ENCODE peak calls at places on chromosomes 13 and 19, in nine cellular contexts. H is RPMI7951; Q is MCF 10A; D is osteocyte; O is LoVo; F is stimulated activated CD8-positive, alpha-beta memory T cell treated with anti-CD3 and anti-CD28 coated beads, Interleukin-2, amount 100 ng/mL, for 48 hours; A is lung; G is AG04450; M is AG10803. L is an unnamed sample.

GRCh38 chr19:41792513-41793413 is 3.6 kb upstream of the CEACAM3 start:
- DNase-seq in H (peak), Q (peak), D (no peak), O (no peak), F (peak), A (peak), G (no peak), M (peak), L (peak)

GRCh38 chr13:21637296-21637695 is 33.3 kb upstream of the MICU2 start:
- DNase-seq in H (peak), Q (peak), D (no peak), O (peak), F (peak), A (peak), G (no peak), M (no peak), L (no peak)

GRCh38 chr13:73061478-73062275 is 2.9 kb downstream of the KLF5 start:
- DNase-seq in H (no peak), Q (peak), D (no peak), O (no peak), F (no peak), A (no peak), G (no peak), M (peak), L (no peak)

GRCh38 chr13:111639196-111639705 is 318.8 kb downstream of the TEX29 start:
- DNase-seq in H (no peak), Q (no peak), D (peak), O (no peak), F (no peak), A (no peak), G (no peak), M (no peak), L (no peak)

GRCh38 chr19:32164384-32164992 is 180.9 kb upstream of the ZNF507 start:
- DNase-seq in H (no peak), Q (no peak), D (peak), O (no peak), F (no peak), A (no peak), G (no peak), M (no peak), L (no peak)

GRCh38 chr19:15142313-15142712 is 35.1 kb downstream of the SYDE1 start:
- DNase-seq in H (no peak), Q (no peak), D (no peak), O (no peak), F (no peak), A (no peak), G (no peak), M (no peak), L (no peak)

GRCh38 chr13:114203536-114203935 is 24.5 kb downstream of the CFAP97D2 start:
- DNase-seq in H (no peak), Q (no peak), D (no peak), O (no peak), F (no peak), A (no peak), G (no peak), M (no peak), L (no peak)

GRCh38 chr13:112510002-112510780 is 77.8 kb downstream of the TUBGCP3 start:
- DNase-seq in H (peak), Q (peak), D (no peak), O (peak), F (no peak), A (peak), G (peak), M (peak), L (peak)

GRCh38 chr13:89457977-89458376 is 1786.8 kb downstream of the SLITRK5 start:
- DNase-seq in H (peak), Q (peak), D (no peak), O (peak), F (no peak), A (no peak), G (peak), M (peak), L (no peak)

GRCh38 chr19:56993851-56994250 is 125.9 kb upstream of the USP29 start:
- DNase-seq in H (no peak), Q (no peak), D (no peak), O (no peak), F (no peak), A (no peak), G (no peak), M (no peak), L (no peak)

GRCh38 chr19:41887711-41888382 is 4.9 kb downstream of the ARHGEF1 start:
- DNase-seq in H (peak), Q (peak), D (no peak), O (peak), F (peak), A (peak), G (no peak), M (no peak), L (peak)

GRCh38 chr13:50140742-50141659 is 125.8 kb downstream of the KCNRG start:
- DNase-seq in H (peak), Q (no peak), D (no peak), O (no peak), F (no peak), A (no peak), G (no peak), M (no peak), L (no peak)

GRCh38 chr13:91346848-91347211 is 657 bp upstream of the MIR17HG start:
- DNase-seq in H (no peak), Q (no peak), D (no peak), O (peak), F (no peak), A (no peak), G (no peak), M (no peak), L (no peak)

GRCh38 chr13:29543230-29544215 is 52.0 kb downstream of the SLC7A1 start:
- DNase-seq in H (peak), Q (peak), D (no peak), O (no peak), F (peak), A (no peak), G (no peak), M (peak), L (no peak)

GRCh38 chr19:52646571-52647222 is 8.5 kb upstream of the ZNF83 start:
- DNase-seq in H (peak), Q (peak), D (no peak), O (no peak), F (no peak), A (no peak), G (no peak), M (no peak), L (no peak)

GRCh38 chr19:17450264-17451075 is 2.0 kb upstream of the TMEM221 start:
- DNase-seq in H (peak), Q (peak), D (no peak), O (peak), F (no peak), A (no peak), G (no peak), M (no peak), L (no peak)

GRCh38 chr13:66532146-66532545 is 698.0 kb downstream of the PCDH9 start:
- DNase-seq in H (no peak), Q (peak), D (no peak), O (no peak), F (no peak), A (no peak), G (peak), M (peak), L (no peak)

GRCh38 chr13:34290661-34291060 is 472.7 kb downstream of the RFC3 start:
- DNase-seq in H (no peak), Q (no peak), D (no peak), O (no peak), F (no peak), A (no peak), G (no peak), M (no peak), L (no peak)

GRCh38 chr19:33194884-33195710 is 967 bp downstream of the LRP3 start:
- DNase-seq in H (no peak), Q (peak), D (no peak), O (peak), F (no peak), A (no peak), G (no peak), M (peak), L (peak)

GRCh38 chr13:107192289-107192688 is 624.4 kb upstream of the ARGLU1 start:
- DNase-seq in H (no peak), Q (no peak), D (no peak), O (no peak), F (no peak), A (peak), G (no peak), M (no peak), L (no peak)

GRCh38 chr19:18946335-18946734 is 5.3 kb upstream of the HOMER3 start:
- DNase-seq in H (no peak), Q (no peak), D (no peak), O (no peak), F (no peak), A (no peak), G (no peak), M (no peak), L (no peak)

GRCh38 chr13:28718186-28718537 is 608 bp downstream of the SLC46A3 start:
- DNase-seq in H (peak), Q (peak), D (no peak), O (no peak), F (no peak), A (no peak), G (no peak), M (peak), L (no peak)

GRCh38 chr19:10290439-10290875 is 705 bp downstream of the ICAM5 start:
- DNase-seq in H (peak), Q (peak), D (no peak), O (no peak), F (no peak), A (no peak), G (no peak), M (no peak), L (peak)

GRCh38 chr13:21071015-21071414 is 9.6 kb upstream of the LATS2 start:
- DNase-seq in H (no peak), Q (peak), D (no peak), O (no peak), F (no peak), A (no peak), G (no peak), M (peak), L (no peak)

GRCh38 chr13:74062933-74063332 is 71.3 kb downstream of the KLF12 start:
- DNase-seq in H (peak), Q (no peak), D (no peak), O (no peak), F (no peak), A (no peak), G (no peak), M (peak), L (no peak)

GRCh38 chr13:110417537-110417908 is 110.4 kb downstream of the COL4A2 start:
- DNase-seq in H (no peak), Q (no peak), D (no peak), O (no peak), F (no peak), A (no peak), G (no peak), M (no peak), L (no peak)

GRCh38 chr13:114007566-114007965 is 33.7 kb upstream of the C13orf46 start:
- DNase-seq in H (no peak), Q (no peak), D (no peak), O (no peak), F (no peak), A (no peak), G (no peak), M (no peak), L (no peak)

GRCh38 chr13:80083097-80083429 is 257.9 kb downstream of the SPRY2 start:
- DNase-seq in H (peak), Q (no peak), D (no peak), O (no peak), F (no peak), A (no peak), G (no peak), M (no peak), L (no peak)

GRCh38 chr13:48559638-48560320 is 26.9 kb upstream of the RCBTB2 start:
- DNase-seq in H (peak), Q (peak), D (no peak), O (no peak), F (no peak), A (no peak), G (no peak), M (peak), L (no peak)

GRCh38 chr13:40130871-40131636 is 475.6 kb downstream of the COG6 start:
- DNase-seq in H (peak), Q (peak), D (no peak), O (peak), F (no peak), A (no peak), G (no peak), M (peak), L (no peak)

GRCh38 chr13:95246292-95247082 is 54.8 kb downstream of the ABCC4 start:
- DNase-seq in H (no peak), Q (peak), D (no peak), O (peak), F (no peak), A (no peak), G (no peak), M (no peak), L (no peak)

GRCh38 chr19:35153701-35154534 is 617 bp upstream of the FXYD5 start:
- DNase-seq in H (peak), Q (peak), D (no peak), O (peak), F (peak), A (no peak), G (no peak), M (peak), L (no peak)

GRCh38 chr19:4121815-4122214 is 2.1 kb downstream of the MAP2K2 start:
- DNase-seq in H (no peak), Q (no peak), D (no peak), O (no peak), F (no peak), A (no peak), G (no peak), M (no peak), L (no peak)

GRCh38 chr13:34025746-34026145 is 207.8 kb downstream of the RFC3 start:
- DNase-seq in H (peak), Q (peak), D (no peak), O (peak), F (no peak), A (no peak), G (no peak), M (peak), L (no peak)

GRCh38 chr19:30807263-30807662 is 435.1 kb downstream of the ZNF536 start:
- DNase-seq in H (peak), Q (no peak), D (no peak), O (no peak), F (no peak), A (no peak), G (no peak), M (no peak), L (no peak)

GRCh38 chr13:37068962-37069361 is 9.5 kb upstream of the SUPT20H start:
- DNase-seq in H (no peak), Q (no peak), D (no peak), O (no peak), F (no peak), A (no peak), G (no peak), M (peak), L (no peak)

GRCh38 chr19:33424181-33424580 is 50.7 kb downstream of the CEBPG start:
- DNase-seq in H (no peak), Q (no peak), D (no peak), O (no peak), F (no peak), A (no peak), G (no peak), M (no peak), L (no peak)

GRCh38 chr13:99425485-99426341 is 75.6 kb upstream of the TM9SF2 start:
- DNase-seq in H (no peak), Q (no peak), D (no peak), O (no peak), F (no peak), A (no peak), G (no peak), M (no peak), L (no peak)

GRCh38 chr13:27353166-27353583 is 71.2 kb upstream of the GTF3A start:
- DNase-seq in H (peak), Q (no peak), D (no peak), O (peak), F (no peak), A (no peak), G (peak), M (peak), L (no peak)

L was measured in caudate nucleus.